ENCODE peak calls at places on chromosomes 12 and 14, in seven cellular contexts. O is activated naive CD4-positive, alpha-beta T cell treated with anti-CD3 and anti-CD28 coated beads, Interleukin-2, amount 50 U/mL, for 72 hours; K is ELR; I is endothelial cell; D is Right ventricle myocardium inferior; G is OCI-LY7; F is left lung. W is an unnamed sample.

GRCh38 chr14:105589161-105589925 is 63.0 kb downstream of the TMEM121 start:
- DNase-seq in O (no peak), K (no peak), I (no peak), D (no peak), G (no peak), F (no peak), W (no peak)

GRCh38 chr14:64337901-64338615 is 43.9 kb upstream of the ESR2 start:
- DNase-seq in O (peak; percentile 67), K (peak; percentile 78), I (peak; percentile 74), D (no peak), G (peak; percentile 57), F (peak; percentile 46), W (peak; percentile 75)

GRCh38 chr12:102513272-102513671 is 32.9 kb upstream of the IGF1 start:
- DNase-seq in O (no peak), K (no peak), I (no peak), D (peak; percentile 41), G (no peak), F (no peak), W (no peak)

GRCh38 chr12:113261847-113262470 is 40.7 kb downstream of the TPCN1 start:
- DNase-seq in O (no peak), K (no peak), I (no peak), D (no peak), G (peak; percentile 47), F (peak; percentile 24), W (no peak)

GRCh38 chr12:117472983-117473382 is 111.6 kb upstream of the NOS1 start:
- DNase-seq in O (no peak), K (peak; percentile 1), I (peak; percentile 69), D (no peak), G (no peak), F (no peak), W (peak; percentile 53)

GRCh38 chr12:130031571-130032189 is 127.9 kb upstream of the TMEM132D start:
- DNase-seq in O (peak; percentile 83), K (peak; percentile 31), I (peak; percentile 36), D (no peak), G (peak; percentile 56), F (no peak), W (peak; percentile 36)

GRCh38 chr12:70854138-70854537 is 66.4 kb downstream of the PTPRR start:
- DNase-seq in O (no peak), K (no peak), I (no peak), D (no peak), G (no peak), F (no peak), W (no peak)

GRCh38 chr12:12432373-12432772 is 75.5 kb downstream of the BORCS5 start:
- DNase-seq in O (no peak), K (peak; percentile 81), I (no peak), D (no peak), G (no peak), F (no peak), W (no peak)

GRCh38 chr12:69698769-69699540 is at the start of gene BEST3:
- DNase-seq in O (no peak), K (no peak), I (no peak), D (no peak), G (peak; percentile 92), F (no peak), W (no peak)

GRCh38 chr14:104355949-104356737 is 217.8 kb downstream of the KIF26A start:
- DNase-seq in O (no peak), K (no peak), I (no peak), D (peak; percentile 41), G (no peak), F (peak; percentile 25), W (peak; percentile 5)

GRCh38 chr12:47820631-47821345 is 1.1 kb upstream of the HDAC7 start:
- DNase-seq in O (no peak), K (peak; percentile 97), I (peak; percentile 57), D (peak; percentile 90), G (no peak), F (peak; percentile 83), W (peak; percentile 31)

GRCh38 chr14:75293920-75294648 is 15.5 kb downstream of the FOS start:
- DNase-seq in O (peak; percentile 92), K (peak; percentile 96), I (peak; percentile 98), D (peak; percentile 97), G (peak; percentile 92), F (peak; percentile 96), W (peak; percentile 90)

GRCh38 chr12:103908877-103909276 is 21.3 kb upstream of the HSP90B1 start:
- DNase-seq in O (no peak), K (peak; percentile 13), I (no peak), D (no peak), G (no peak), F (no peak), W (no peak)

GRCh38 chr14:29320261-29320660 is 553.7 kb downstream of the FOXG1 start:
- DNase-seq in O (no peak), K (peak; percentile 76), I (no peak), D (no peak), G (no peak), F (no peak), W (no peak)

GRCh38 chr12:66032739-66033138 is 97.8 kb downstream of the LLPH start:
- DNase-seq in O (no peak), K (no peak), I (no peak), D (no peak), G (no peak), F (no peak), W (no peak)

GRCh38 chr12:54394281-54394719 is 9.8 kb upstream of the ZNF385A start:
- DNase-seq in O (peak; percentile 55), K (peak; percentile 79), I (peak; percentile 65), D (no peak), G (peak; percentile 76), F (peak; percentile 44), W (peak; percentile 47)

GRCh38 chr12:116885496-116885895 is 4.3 kb upstream of the HRK start:
- DNase-seq in O (no peak), K (no peak), I (no peak), D (no peak), G (peak; percentile 50), F (no peak), W (no peak)

GRCh38 chr14:104801284-104802119 is 601 bp downstream of the ZBTB42 start:
- DNase-seq in O (no peak), K (no peak), I (no peak), D (no peak), G (no peak), F (no peak), W (no peak)

GRCh38 chr12:93894391-93895095 is 217.4 kb downstream of the CRADD start:
- DNase-seq in O (no peak), K (no peak), I (no peak), D (peak; percentile 94), G (no peak), F (peak; percentile 60), W (no peak)

GRCh38 chr12:22459872-22460490 is 84.4 kb downstream of the C2CD5 start:
- DNase-seq in O (peak; percentile 15), K (peak; percentile 73), I (no peak), D (no peak), G (peak; percentile 67), F (no peak), W (peak; percentile 42)

GRCh38 chr12:47024463-47024862 is 55.0 kb upstream of the PCED1B start:
- DNase-seq in O (no peak), K (no peak), I (no peak), D (no peak), G (no peak), F (no peak), W (no peak)

GRCh38 chr12:31498424-31498823 is 92.5 kb downstream of the DENND5B start:
- DNase-seq in O (no peak), K (no peak), I (no peak), D (no peak), G (no peak), F (no peak), W (no peak)